ENCODE peak calls at places on chromosomes 1 and 21, in five cellular contexts. One of them, this sample, is unnamed. For H3K79me2 and H3K4me1, the result is how much of the 10 kb centered on the place peaks cover.

GRCh38 chr1:119674835-119675289 is 26.8 kb upstream of the ZNF697 start:
- DNase-seq in hepatocyte: no peak
- DNase-seq in neural progenitor cell: no peak
- DNase-seq in fibroblast of lung: peak
- DNase-seq in PC-9: peak
- DNase-seq in this sample: peak

GRCh38 chr21:44532712-44533111 is 7.3 kb downstream of the KRTAP10-1 start:
- DNase-seq in hepatocyte: no peak
- DNase-seq in neural progenitor cell: no peak
- DNase-seq in fibroblast of lung: no peak
- DNase-seq in PC-9: no peak
- DNase-seq in this sample: no peak

GRCh38 chr1:12475947-12476346 is 142.1 kb downstream of the DHRS3 start:
- DNase-seq in hepatocyte: no peak
- DNase-seq in neural progenitor cell: no peak
- DNase-seq in fibroblast of lung: peak
- DNase-seq in PC-9: peak
- DNase-seq in this sample: no peak

GRCh38 chr1:214208525-214208924 is 72.4 kb upstream of the SMYD2 start:
- DNase-seq in hepatocyte: no peak
- DNase-seq in neural progenitor cell: peak
- DNase-seq in fibroblast of lung: no peak
- DNase-seq in PC-9: no peak
- DNase-seq in this sample: no peak

GRCh38 chr1:227174136-227174535 is 144.2 kb downstream of the CDC42BPA start:
- DNase-seq in hepatocyte: no peak
- DNase-seq in neural progenitor cell: no peak
- DNase-seq in fibroblast of lung: peak
- DNase-seq in PC-9: no peak
- DNase-seq in this sample: no peak

GRCh38 chr1:170967042-170967910 is 31.9 kb downstream of the MROH9 start:
- DNase-seq in hepatocyte: peak
- DNase-seq in neural progenitor cell: peak
- DNase-seq in fibroblast of lung: peak
- DNase-seq in PC-9: no peak
- DNase-seq in this sample: peak

GRCh38 chr21:31564439-31564838 is 95.1 kb upstream of the SOD1 start:
- DNase-seq in hepatocyte: no peak
- DNase-seq in neural progenitor cell: no peak
- DNase-seq in fibroblast of lung: no peak
- DNase-seq in PC-9: no peak
- DNase-seq in this sample: no peak

GRCh38 chr1:24003331-24003972 is 23.3 kb upstream of the SRSF10 start:
- DNase-seq in hepatocyte: peak
- DNase-seq in neural progenitor cell: peak
- DNase-seq in fibroblast of lung: peak
- DNase-seq in PC-9: peak
- DNase-seq in this sample: peak

GRCh38 chr1:59601032-59601431 is 213.7 kb upstream of the HOOK1 start:
- DNase-seq in hepatocyte: no peak
- DNase-seq in neural progenitor cell: no peak
- DNase-seq in fibroblast of lung: no peak
- DNase-seq in PC-9: no peak
- DNase-seq in this sample: peak

GRCh38 chr1:198042168-198042567 is 114.6 kb upstream of the NEK7 start:
- DNase-seq in hepatocyte: no peak
- DNase-seq in neural progenitor cell: no peak
- DNase-seq in fibroblast of lung: no peak
- DNase-seq in PC-9: no peak
- DNase-seq in this sample: no peak

GRCh38 chr21:42799948-42800347 is 79.4 kb downstream of the WDR4 start:
- DNase-seq in hepatocyte: no peak
- DNase-seq in neural progenitor cell: no peak
- DNase-seq in fibroblast of lung: no peak
- DNase-seq in PC-9: no peak
- DNase-seq in this sample: no peak

GRCh38 chr1:30929135-30929889 is 20.8 kb upstream of the SDC3 start:
- DNase-seq in hepatocyte: peak
- DNase-seq in neural progenitor cell: peak
- DNase-seq in fibroblast of lung: peak
- DNase-seq in PC-9: no peak
- DNase-seq in this sample: peak

GRCh38 chr1:94817697-94818096 is 2.5 kb upstream of the SLC44A3 start:
- DNase-seq in hepatocyte: no peak
- DNase-seq in neural progenitor cell: no peak
- DNase-seq in fibroblast of lung: no peak
- DNase-seq in PC-9: no peak
- DNase-seq in this sample: no peak

GRCh38 chr1:42557230-42557851 is 94.3 kb downstream of the CCDC30 start:
- DNase-seq in hepatocyte: no peak
- DNase-seq in neural progenitor cell: no peak
- DNase-seq in fibroblast of lung: no peak
- DNase-seq in PC-9: no peak
- DNase-seq in this sample: no peak

GRCh38 chr1:32878183-32878582 is 7.5 kb upstream of the FNDC5 start:
- DNase-seq in hepatocyte: no peak
- DNase-seq in neural progenitor cell: peak
- DNase-seq in fibroblast of lung: no peak
- DNase-seq in PC-9: peak
- DNase-seq in this sample: no peak

GRCh38 chr1:15833069-15833679 is 14.3 kb upstream of the SPEN start:
- DNase-seq in hepatocyte: no peak
- DNase-seq in neural progenitor cell: no peak
- DNase-seq in fibroblast of lung: peak
- DNase-seq in PC-9: peak
- DNase-seq in this sample: peak

GRCh38 chr1:77406661-77407060 is 124.8 kb downstream of the AK5 start:
- DNase-seq in hepatocyte: no peak
- DNase-seq in neural progenitor cell: no peak
- DNase-seq in fibroblast of lung: no peak
- DNase-seq in PC-9: peak
- DNase-seq in this sample: no peak

GRCh38 chr1:184215274-184215925 is 163.9 kb downstream of the TSEN15 start:
- DNase-seq in hepatocyte: no peak
- DNase-seq in neural progenitor cell: no peak
- DNase-seq in fibroblast of lung: no peak
- DNase-seq in PC-9: no peak
- DNase-seq in this sample: no peak

GRCh38 chr1:76040327-76040868 is 34.1 kb upstream of the ST6GALNAC3 start:
- DNase-seq in hepatocyte: peak
- DNase-seq in neural progenitor cell: peak
- DNase-seq in fibroblast of lung: peak
- DNase-seq in PC-9: no peak
- DNase-seq in this sample: peak

GRCh38 chr1:243712890-243713425 is 137.1 kb downstream of the AKT3 start:
- DNase-seq in hepatocyte: no peak
- DNase-seq in neural progenitor cell: no peak
- DNase-seq in fibroblast of lung: peak
- DNase-seq in PC-9: no peak
- DNase-seq in this sample: no peak

GRCh38 chr1:154419620-154420020 is 14.5 kb downstream of the IL6R start:
- DNase-seq in hepatocyte: peak
- DNase-seq in neural progenitor cell: no peak
- DNase-seq in fibroblast of lung: peak
- DNase-seq in PC-9: peak
- DNase-seq in this sample: no peak

GRCh38 chr1:20485527-20486456 is at the start of gene CAMK2N1:
- DNase-seq in hepatocyte: peak
- DNase-seq in neural progenitor cell: peak
- DNase-seq in fibroblast of lung: peak
- DNase-seq in PC-9: peak
- DNase-seq in this sample: peak

GRCh38 chr1:233406994-233407631 is 79.6 kb downstream of the MAP3K21 start:
- DNase-seq in hepatocyte: peak
- DNase-seq in neural progenitor cell: no peak
- DNase-seq in fibroblast of lung: no peak
- DNase-seq in PC-9: no peak
- DNase-seq in this sample: no peak

GRCh38 chr1:119438761-119439160 is 23.8 kb downstream of the HSD3B2 start:
- DNase-seq in hepatocyte: no peak
- DNase-seq in neural progenitor cell: no peak
- DNase-seq in fibroblast of lung: no peak
- DNase-seq in PC-9: no peak
- DNase-seq in this sample: no peak

GRCh38 chr1:97433520-97434175 is 487.2 kb downstream of the DPYD start:
- DNase-seq in hepatocyte: peak
- DNase-seq in neural progenitor cell: no peak
- DNase-seq in fibroblast of lung: peak
- DNase-seq in PC-9: no peak
- DNase-seq in this sample: no peak

DNA sequence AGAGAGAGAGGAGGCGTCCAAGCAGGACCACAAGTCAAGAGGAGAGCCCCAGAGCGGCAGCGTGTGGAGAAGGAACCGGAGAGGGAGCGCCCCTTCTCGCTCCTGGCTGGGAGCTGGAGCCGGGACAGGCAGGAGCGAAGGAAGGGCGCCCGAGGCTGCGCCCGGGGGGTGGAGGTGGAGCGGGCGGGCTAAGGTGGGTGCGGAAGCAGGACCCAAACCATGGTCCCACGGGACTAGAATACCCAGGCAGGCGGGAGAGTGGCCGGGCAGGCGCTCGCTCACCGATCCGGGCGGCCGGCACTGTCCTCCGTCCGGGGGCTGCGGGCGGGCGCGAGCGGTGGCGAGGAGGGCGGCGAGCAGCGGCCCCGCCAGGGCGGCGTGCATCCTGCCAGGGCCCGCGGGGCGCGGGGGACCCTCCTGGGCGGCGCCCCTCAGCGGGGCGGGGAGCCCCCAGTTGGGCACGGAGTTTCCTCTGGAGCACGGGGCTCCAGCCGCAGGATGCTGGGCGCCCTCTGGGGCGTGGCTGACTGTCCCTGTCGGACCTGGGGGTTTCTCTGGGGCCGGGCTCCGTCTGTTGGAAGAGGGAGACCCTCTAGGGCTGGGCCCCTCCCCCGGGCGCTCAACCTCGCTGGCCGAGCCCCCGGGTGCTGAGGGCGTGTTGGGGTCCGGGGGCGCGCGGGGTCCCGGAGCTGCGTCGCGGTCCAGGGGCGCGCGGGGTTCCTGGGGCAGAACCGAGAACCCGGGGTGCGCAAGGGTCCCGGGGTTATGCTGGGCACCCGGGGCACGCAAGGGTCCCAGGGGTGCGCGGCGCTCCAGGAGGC is 569 bp downstream of the TRABD2B start:
- DNase-seq in hepatocyte: peak
- DNase-seq in neural progenitor cell: peak
- DNase-seq in fibroblast of lung: no peak
- DNase-seq in PC-9: no peak
- DNase-seq in this sample: peak
- TF ChIP-seq EZH2 in hepatocyte: no peak
- TF ChIP-seq EZH2 in neural progenitor cell: peak
- TF ChIP-seq EZH2 in fibroblast of lung: peak
- TF ChIP-seq EZH2 in PC-9: no peak
- TF ChIP-seq EZH2 in this sample: no peak

GRCh38 chr1:157019457-157019856 is 26.1 kb downstream of the ARHGEF11 start:
- DNase-seq in hepatocyte: no peak
- DNase-seq in neural progenitor cell: no peak
- DNase-seq in fibroblast of lung: no peak
- DNase-seq in PC-9: no peak
- DNase-seq in this sample: no peak

GRCh38 chr1:157025856-157026255 is 19.7 kb downstream of the ARHGEF11 start:
- DNase-seq in hepatocyte: no peak
- DNase-seq in neural progenitor cell: no peak
- DNase-seq in fibroblast of lung: peak
- DNase-seq in PC-9: no peak
- DNase-seq in this sample: no peak

GRCh38 chr1:157021688-157022087 is 23.9 kb downstream of the ARHGEF11 start:
- DNase-seq in hepatocyte: no peak
- DNase-seq in neural progenitor cell: no peak
- DNase-seq in fibroblast of lung: no peak
- DNase-seq in PC-9: no peak
- DNase-seq in this sample: no peak

GRCh38 chr1:157030728-157031127 is 14.8 kb downstream of the ARHGEF11 start:
- DNase-seq in hepatocyte: no peak
- DNase-seq in neural progenitor cell: no peak
- DNase-seq in fibroblast of lung: no peak
- DNase-seq in PC-9: no peak
- DNase-seq in this sample: no peak

GRCh38 chr1:157025321-157025720 is 20.2 kb downstream of the ARHGEF11 start:
- DNase-seq in hepatocyte: no peak
- DNase-seq in neural progenitor cell: no peak
- DNase-seq in fibroblast of lung: no peak
- DNase-seq in PC-9: no peak
- DNase-seq in this sample: no peak
- H3K79me2 ChIP-seq in hepatocyte: half or more
- H3K79me2 ChIP-seq in neural progenitor cell: half or more
- H3K79me2 ChIP-seq in fibroblast of lung: under half
- H3K79me2 ChIP-seq in PC-9: under half
- H3K79me2 ChIP-seq in this sample: half or more

DNA sequence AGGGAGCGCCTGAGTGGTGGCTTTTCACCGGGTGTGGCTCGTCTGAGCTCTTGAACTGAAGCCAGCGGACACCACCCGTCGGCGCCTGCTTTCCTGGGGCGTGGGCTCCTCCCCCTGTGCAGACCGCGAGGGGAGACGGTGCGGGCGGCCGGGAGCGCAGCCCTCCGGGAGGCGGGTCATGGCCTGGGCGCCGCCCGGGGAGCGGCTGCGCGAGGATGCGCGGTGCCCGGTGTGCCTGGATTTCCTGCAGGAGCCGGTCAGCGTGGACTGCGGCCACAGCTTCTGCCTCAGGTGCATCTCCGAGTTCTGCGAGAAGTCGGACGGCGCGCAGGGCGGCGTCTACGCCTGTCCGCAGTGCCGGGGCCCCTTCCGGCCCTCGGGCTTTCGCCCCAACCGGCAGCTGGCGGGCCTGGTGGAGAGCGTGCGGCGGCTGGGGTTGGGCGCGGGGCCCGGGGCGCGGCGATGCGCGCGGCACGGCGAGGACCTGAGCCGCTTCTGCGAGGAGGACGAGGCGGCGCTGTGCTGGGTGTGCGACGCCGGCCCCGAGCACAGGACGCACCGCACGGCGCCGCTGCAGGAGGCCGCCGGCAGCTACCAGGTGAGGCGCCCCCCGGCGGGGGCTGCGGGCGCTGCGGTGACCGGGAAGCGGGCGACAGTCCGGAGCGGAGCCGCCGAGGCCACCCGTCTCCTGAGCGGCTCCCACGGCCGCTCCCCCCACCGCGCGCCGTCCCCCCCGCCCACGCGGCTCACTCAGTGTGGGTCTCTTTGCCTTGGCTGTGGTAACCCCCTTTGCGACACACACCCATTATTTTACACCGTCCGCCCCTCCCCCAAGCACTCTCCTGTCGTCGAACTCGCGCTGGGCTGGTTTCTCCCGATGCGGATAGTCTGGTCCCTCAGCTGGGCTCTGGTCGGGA is at the start of gene TRIM58:
- DNase-seq in hepatocyte: no peak
- DNase-seq in neural progenitor cell: no peak
- DNase-seq in fibroblast of lung: no peak
- DNase-seq in PC-9: no peak
- DNase-seq in this sample: peak
- H3K4me1 ChIP-seq in hepatocyte: under half
- H3K4me1 ChIP-seq in neural progenitor cell: under half
- H3K4me1 ChIP-seq in fibroblast of lung: under half
- H3K4me1 ChIP-seq in PC-9: under half
- H3K4me1 ChIP-seq in this sample: under half

DNA sequence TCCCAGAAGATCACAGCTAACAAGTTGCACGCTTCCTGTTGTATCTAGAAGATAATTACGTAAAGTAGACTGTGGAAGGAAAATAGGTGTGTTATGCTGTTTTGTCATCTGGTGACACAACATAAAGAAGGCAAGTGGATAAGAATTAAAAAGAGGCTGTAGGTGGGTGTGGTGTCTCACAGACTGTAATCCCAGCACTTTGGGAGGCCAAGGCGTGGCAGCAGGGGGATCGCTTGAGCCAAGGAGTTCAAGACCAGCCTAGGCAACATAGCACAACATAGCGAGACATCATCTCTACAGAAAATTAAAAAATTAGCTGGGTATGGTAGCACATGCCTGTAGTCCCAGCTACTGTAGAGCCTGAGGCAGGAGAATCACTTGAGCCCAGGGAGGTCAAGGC is 17.9 kb upstream of the ZNF281 start:
- DNase-seq in hepatocyte: no peak
- DNase-seq in neural progenitor cell: no peak
- DNase-seq in fibroblast of lung: no peak
- DNase-seq in PC-9: no peak
- DNase-seq in this sample: no peak
- TF ChIP-seq EZH2 in hepatocyte: no peak
- TF ChIP-seq EZH2 in neural progenitor cell: no peak
- TF ChIP-seq EZH2 in fibroblast of lung: no peak
- TF ChIP-seq EZH2 in PC-9: no peak
- TF ChIP-seq EZH2 in this sample: no peak

This sample was measured in GM23338.